ENCODE peak calls at places on chromosomes 3 and 15, in eight cellular contexts. V, E, S, H, F, I, Y and L are unnamed samples.

GRCh38 chr15:30940359-30940758 is 36.6 kb downstream of the FAN1 start:
- DNase-seq in S (no peak), Y (no peak), H (no peak), F (no peak), I (no peak), E (no peak), V (no peak), L (no peak)

GRCh38 chr3:50251220-50251619 is 15.2 kb downstream of the GNAI2 start:
- DNase-seq in V (no peak), S (no peak), Y (no peak), E (peak), I (peak), F (no peak), H (no peak), L (no peak)

GRCh38 chr15:33675246-33675645 is 293.1 kb upstream of the CHRM5 start:
- DNase-seq in F (peak), I (peak), Y (no peak), E (peak), V (peak), H (no peak), S (no peak), L (peak)

GRCh38 chr15:63583027-63583426 is 14.2 kb upstream of the FBXL22 start:
- DNase-seq in I (peak), E (peak), V (no peak), S (no peak), H (no peak), F (no peak), Y (no peak), L (no peak)

GRCh38 chr15:40772014-40772413 is 2.2 kb downstream of the C15orf62 start:
- DNase-seq in H (no peak), S (no peak), V (no peak), E (no peak), Y (no peak), I (no peak), F (no peak), L (no peak)

GRCh38 chr3:150180349-150180748 is 209.7 kb upstream of the PFN2 start:
- DNase-seq in V (no peak), I (peak), E (peak), H (no peak), Y (no peak), F (no peak), S (no peak), L (no peak)

GRCh38 chr3:89165636-89166312 is 58.4 kb downstream of the EPHA3 start:
- DNase-seq in S (no peak), V (no peak), F (peak), E (no peak), I (no peak), H (no peak), Y (no peak), L (peak)

GRCh38 chr15:101055411-101055810 is 136.3 kb downstream of the LRRK1 start:
- DNase-seq in I (no peak), Y (no peak), V (no peak), F (no peak), H (no peak), S (no peak), E (no peak), L (no peak)

GRCh38 chr15:80480909-80481308 is 76.7 kb downstream of the ARNT2 start:
- DNase-seq in S (no peak), H (no peak), V (no peak), F (no peak), I (peak), Y (peak), E (peak), L (no peak)

GRCh38 chr3:46987485-46988401 is 8.3 kb downstream of the NBEAL2 start:
- DNase-seq in Y (peak), V (no peak), S (peak), F (no peak), E (peak), H (peak), I (no peak), L (no peak)

GRCh38 chr3:30203301-30203700 is 403.1 kb upstream of the TGFBR2 start:
- DNase-seq in H (no peak), F (no peak), S (no peak), E (peak), I (peak), V (no peak), Y (no peak), L (no peak)

GRCh38 chr3:44467241-44467640 is 10.2 kb downstream of the ZNF445 start:
- DNase-seq in H (no peak), Y (no peak), E (no peak), V (no peak), F (no peak), I (no peak), S (no peak), L (no peak)

GRCh38 chr3:165744025-165744424 is 93.2 kb downstream of the BCHE start:
- DNase-seq in I (no peak), Y (no peak), H (no peak), F (no peak), V (no peak), S (no peak), E (no peak), L (no peak)

GRCh38 chr15:67042490-67043181 is 22.8 kb upstream of the SMAD3 start:
- DNase-seq in E (no peak), H (no peak), S (no peak), V (no peak), Y (no peak), I (no peak), F (no peak), L (peak)

GRCh38 chr3:175065492-175065891 is 206.4 kb downstream of the NAALADL2 start:
- DNase-seq in Y (no peak), S (no peak), H (no peak), V (no peak), E (peak), F (no peak), I (no peak), L (no peak)